ENCODE peak calls at places on chromosomes 12 and 14, in nine cellular contexts. K is left ventricle myocardium inferior; M is DMS79 treated with DMSO at 0.1 percent for 48 hours; O is activated T-helper 2 cell treated with anti-CD3 and anti-CD28 coated beads, Interferon-gamma antibody, Interleukin-2, Interleukin-4, amounts not matched to agents 10 μg/mL and 5 μg/mL and 100 μg/mL, durations not matched to agents 14 hours and 24 hours and 36 hours; B is nephron progenitor cell; U is stimulated activated CD4-positive, alpha-beta T cell treated with anti-CD3 and anti-CD28 coated beads, Interleukin-12 subunit alpha, Interleukin-12 subunit beta, amount 100 ng/mL, for 24 hours; N is substantia nigra; W is NCI-H2171; T is MM.1S. H is an unnamed sample.

GRCh38 chr14:91901449-91902250 is 34.3 kb upstream of the TC2N start:
- DNase-seq in O (no peak), K (peak; percentile 60), U (no peak), N (no peak), B (no peak), T (no peak), M (no peak), W (no peak), H (no peak)

GRCh38 chr14:92625213-92625612 is 111.6 kb downstream of the RIN3 start:
- DNase-seq in T (no peak), W (no peak), M (no peak), U (no peak), K (no peak), B (no peak), N (no peak), O (no peak), H (peak; percentile 94)

GRCh38 chr14:70156602-70157001 is 32.1 kb downstream of the SLC8A3 start:
- DNase-seq in U (no peak), T (no peak), B (peak; percentile 8), K (no peak), M (no peak), W (no peak), N (no peak), O (no peak), H (no peak)

GRCh38 chr12:14779834-14780233 is 23.4 kb downstream of the WBP11 start:
- DNase-seq in N (no peak), W (no peak), M (no peak), U (no peak), O (no peak), T (no peak), K (no peak), B (no peak), H (no peak)

GRCh38 chr12:32891956-32892355 is 4.6 kb downstream of the PKP2 start:
- DNase-seq in B (peak; percentile 24), O (no peak), U (no peak), M (no peak), K (no peak), T (no peak), W (no peak), N (no peak), H (no peak)

GRCh38 chr14:67068246-67068645 is 121.0 kb upstream of the GARIN2 start:
- DNase-seq in K (no peak), O (no peak), T (no peak), W (no peak), B (no peak), M (no peak), U (no peak), N (no peak), H (no peak)

GRCh38 chr12:130665753-130666152 is 50.3 kb downstream of the RIMBP2 start:
- DNase-seq in O (no peak), M (no peak), T (no peak), W (no peak), U (no peak), B (no peak), N (no peak), K (no peak), H (no peak)

GRCh38 chr12:43444940-43445564 is 107.0 kb downstream of the ADAMTS20 start:
- DNase-seq in B (peak; percentile 69), O (peak; percentile 11), T (peak; percentile 64), N (no peak), M (peak; percentile 3), K (no peak), U (peak; percentile 60), W (peak; percentile 18), H (peak; percentile 21)

GRCh38 chr12:51752490-51752889 is 96.0 kb downstream of the FIGNL2 start:
- DNase-seq in N (peak; percentile 27), O (no peak), M (no peak), T (no peak), W (no peak), U (no peak), B (peak; percentile 44), K (peak; percentile 73), H (peak; percentile 95)

GRCh38 chr12:56271031-56271430 is 4.3 kb downstream of the COQ10A start:
- DNase-seq in K (no peak), W (no peak), B (no peak), M (no peak), N (no peak), U (no peak), T (no peak), O (no peak), H (no peak)

GRCh38 chr14:50061664-50062437 is 54.5 kb downstream of the VCPKMT start:
- DNase-seq in W (peak; percentile 54), U (no peak), N (no peak), B (peak; percentile 36), T (no peak), O (peak; percentile 70), M (no peak), K (no peak), H (no peak)

GRCh38 chr14:61761959-61762786 is at the start of gene SNAPC1:
- DNase-seq in U (peak; percentile 98), B (peak; percentile 97), N (peak; percentile 90), K (peak; percentile 97), T (peak; percentile 95), M (peak; percentile 100), O (peak; percentile 98), W (peak; percentile 99), H (peak; percentile 98)

GRCh38 chr12:64577046-64577445 is 33.2 kb upstream of the RASSF3 start:
- DNase-seq in U (no peak), W (no peak), T (no peak), N (no peak), K (no peak), M (no peak), O (no peak), B (no peak), H (no peak)

GRCh38 chr12:102962986-102963385 is 5.5 kb downstream of the ASCL1 start:
- DNase-seq in N (no peak), M (peak; percentile 61), U (no peak), W (no peak), O (no peak), B (no peak), T (no peak), K (no peak), H (no peak)

GRCh38 chr14:85195872-85196477 is 334.0 kb upstream of the FLRT2 start:
- DNase-seq in U (no peak), O (no peak), T (no peak), M (no peak), W (no peak), K (no peak), B (no peak), N (no peak), H (no peak)

GRCh38 chr14:80805136-80805535 is 136.4 kb downstream of the CEP128 start:
- DNase-seq in T (no peak), K (no peak), U (no peak), N (no peak), W (no peak), B (no peak), M (no peak), O (no peak), H (peak; percentile 28)

GRCh38 chr12:4153343-4153892 is 120.1 kb upstream of the CCND2 start:
- DNase-seq in U (peak; percentile 70), B (no peak), N (no peak), T (peak; percentile 45), W (no peak), O (peak; percentile 67), M (no peak), K (no peak), H (no peak)

GRCh38 chr12:127677537-127678131 is 589.3 kb upstream of the TMEM132C start:
- DNase-seq in B (peak; percentile 80), U (peak; percentile 43), N (peak; percentile 11), T (peak; percentile 73), M (peak; percentile 65), W (peak; percentile 16), O (peak; percentile 20), K (peak; percentile 41), H (peak; percentile 62)

GRCh38 chr14:52840916-52841315 is 49.5 kb upstream of the GNPNAT1 start:
- DNase-seq in B (no peak), W (no peak), N (no peak), T (no peak), K (no peak), M (no peak), O (no peak), U (no peak), H (peak; percentile 73)

GRCh38 chr14:31170411-31170810 is 37.2 kb downstream of the HECTD1 start:
- DNase-seq in W (no peak), O (no peak), N (no peak), M (no peak), U (no peak), T (no peak), K (no peak), B (no peak), H (no peak)

GRCh38 chr12:48779869-48780268 is 9.0 kb downstream of the ADCY6 start:
- DNase-seq in T (no peak), O (no peak), N (no peak), M (no peak), U (no peak), B (no peak), K (peak; percentile 68), W (no peak), H (peak; percentile 86)

GRCh38 chr12:68631177-68631576 is 20.5 kb downstream of the RAP1B start:
- DNase-seq in W (no peak), O (no peak), B (no peak), T (no peak), U (no peak), K (no peak), N (no peak), M (no peak), H (no peak)

GRCh38 chr14:100282766-100283419 is 23.4 kb downstream of the SLC25A29 start:
- DNase-seq in K (no peak), T (no peak), M (no peak), N (no peak), W (no peak), O (no peak), U (no peak), B (no peak), H (no peak)

GRCh38 chr14:24181251-24182077 is 7.2 kb downstream of the IPO4 start:
- DNase-seq in W (no peak), M (no peak), N (no peak), K (no peak), O (no peak), U (no peak), T (no peak), B (no peak), H (no peak)

H was measured in stromal cell of bone marrow.